ENCODE peak calls at places on chromosomes 13 and 19, in nine cellular contexts. One of them, this sample, is unnamed.

GRCh38 chr19:11507370-11508078 is 1.9 kb upstream of the ZNF653 start:
- DNase-seq in mesothelial cell of epicardium: no peak
- DNase-seq in astrocyte of the spinal cord: no peak
- DNase-seq in brain microvascular endothelial cell: no peak
- DNase-seq in endodermal cell: no peak
- DNase-seq in transverse colon: no peak
- DNase-seq in fibroblast of pulmonary artery: no peak
- DNase-seq in H9: no peak
- DNase-seq in fibroblast of the aortic adventitia: no peak
- DNase-seq in this sample: no peak

GRCh38 chr13:60655268-60655667 is 258.2 kb downstream of the TDRD3 start:
- DNase-seq in mesothelial cell of epicardium: no peak
- DNase-seq in brain microvascular endothelial cell: no peak
- DNase-seq in fibroblast of pulmonary artery: no peak
- DNase-seq in endodermal cell: no peak
- DNase-seq in fibroblast of the aortic adventitia: no peak
- DNase-seq in H9: no peak
- DNase-seq in astrocyte of the spinal cord: no peak
- DNase-seq in transverse colon: no peak
- DNase-seq in this sample: peak

GRCh38 chr19:3095375-3096191 is 1.4 kb downstream of the GNA11 start:
- DNase-seq in astrocyte of the spinal cord: no peak
- DNase-seq in brain microvascular endothelial cell: no peak
- DNase-seq in H9: peak
- DNase-seq in endodermal cell: peak
- DNase-seq in fibroblast of pulmonary artery: no peak
- DNase-seq in fibroblast of the aortic adventitia: no peak
- DNase-seq in mesothelial cell of epicardium: no peak
- DNase-seq in transverse colon: peak
- DNase-seq in this sample: no peak

GRCh38 chr13:51457086-51457485 is 4.2 kb upstream of the INTS6 start:
- DNase-seq in endodermal cell: no peak
- DNase-seq in astrocyte of the spinal cord: no peak
- DNase-seq in mesothelial cell of epicardium: no peak
- DNase-seq in transverse colon: no peak
- DNase-seq in fibroblast of the aortic adventitia: no peak
- DNase-seq in brain microvascular endothelial cell: no peak
- DNase-seq in H9: no peak
- DNase-seq in fibroblast of pulmonary artery: no peak
- DNase-seq in this sample: no peak

GRCh38 chr19:17149393-17150135 is 65.6 kb upstream of the USE1 start:
- DNase-seq in fibroblast of pulmonary artery: no peak
- DNase-seq in transverse colon: no peak
- DNase-seq in endodermal cell: no peak
- DNase-seq in H9: no peak
- DNase-seq in mesothelial cell of epicardium: no peak
- DNase-seq in brain microvascular endothelial cell: no peak
- DNase-seq in fibroblast of the aortic adventitia: no peak
- DNase-seq in astrocyte of the spinal cord: no peak
- DNase-seq in this sample: no peak

GRCh38 chr13:85896516-85897450 is 97.6 kb upstream of the SLITRK6 start:
- DNase-seq in endodermal cell: peak
- DNase-seq in fibroblast of the aortic adventitia: no peak
- DNase-seq in H9: peak
- DNase-seq in mesothelial cell of epicardium: no peak
- DNase-seq in astrocyte of the spinal cord: no peak
- DNase-seq in fibroblast of pulmonary artery: no peak
- DNase-seq in brain microvascular endothelial cell: no peak
- DNase-seq in transverse colon: no peak
- DNase-seq in this sample: no peak

GRCh38 chr13:112849500-112849899 is 119.5 kb upstream of the MCF2L start:
- DNase-seq in H9: no peak
- DNase-seq in mesothelial cell of epicardium: no peak
- DNase-seq in transverse colon: no peak
- DNase-seq in fibroblast of the aortic adventitia: no peak
- DNase-seq in astrocyte of the spinal cord: peak
- DNase-seq in fibroblast of pulmonary artery: no peak
- DNase-seq in brain microvascular endothelial cell: no peak
- DNase-seq in endodermal cell: no peak
- DNase-seq in this sample: no peak

GRCh38 chr19:13428352-13428751 is 77.9 kb downstream of the CACNA1A start:
- DNase-seq in mesothelial cell of epicardium: no peak
- DNase-seq in fibroblast of pulmonary artery: peak
- DNase-seq in endodermal cell: peak
- DNase-seq in H9: peak
- DNase-seq in transverse colon: no peak
- DNase-seq in fibroblast of the aortic adventitia: peak
- DNase-seq in brain microvascular endothelial cell: peak
- DNase-seq in astrocyte of the spinal cord: no peak
- DNase-seq in this sample: peak

GRCh38 chr19:13002389-13002898 is 7.2 kb downstream of the NFIX start:
- DNase-seq in fibroblast of the aortic adventitia: no peak
- DNase-seq in astrocyte of the spinal cord: no peak
- DNase-seq in endodermal cell: no peak
- DNase-seq in mesothelial cell of epicardium: no peak
- DNase-seq in fibroblast of pulmonary artery: no peak
- DNase-seq in transverse colon: no peak
- DNase-seq in H9: no peak
- DNase-seq in brain microvascular endothelial cell: no peak
- DNase-seq in this sample: no peak

DNA sequence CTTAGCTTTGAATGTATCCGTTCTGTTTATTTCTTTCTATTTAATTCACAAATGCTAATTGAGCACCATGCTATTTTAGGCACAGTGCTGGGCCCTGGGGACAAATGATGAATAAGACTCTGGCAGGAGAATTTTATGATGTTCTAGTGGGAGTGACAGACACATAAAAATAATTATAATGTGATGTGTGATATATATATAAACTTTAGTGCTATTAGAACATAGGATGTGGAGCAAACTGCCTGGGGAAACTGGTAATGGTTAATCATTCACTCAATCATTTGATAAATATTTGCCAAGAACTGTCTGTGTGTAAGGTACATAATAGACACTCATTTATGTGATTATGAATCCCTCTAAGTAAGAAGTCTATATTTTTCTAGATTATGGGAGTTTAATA is 50.7 kb upstream of the FRY start:
- DNase-seq in transverse colon: no peak
- DNase-seq in astrocyte of the spinal cord: no peak
- DNase-seq in brain microvascular endothelial cell: no peak
- DNase-seq in fibroblast of pulmonary artery: no peak
- DNase-seq in H9: no peak
- DNase-seq in endodermal cell: no peak
- DNase-seq in fibroblast of the aortic adventitia: no peak
- DNase-seq in mesothelial cell of epicardium: no peak
- DNase-seq in this sample: no peak
- TF ChIP-seq CTCF in transverse colon: no peak
- TF ChIP-seq CTCF in astrocyte of the spinal cord: no peak
- TF ChIP-seq CTCF in brain microvascular endothelial cell: no peak
- TF ChIP-seq CTCF in fibroblast of pulmonary artery: no peak
- TF ChIP-seq CTCF in H9: no peak
- TF ChIP-seq CTCF in endodermal cell: no peak
- TF ChIP-seq CTCF in fibroblast of the aortic adventitia: no peak
- TF ChIP-seq CTCF in mesothelial cell of epicardium: no peak
- TF ChIP-seq CTCF in this sample: no peak

GRCh38 chr13:110913911-110914292 is 967 bp downstream of the ANKRD10 start:
- DNase-seq in fibroblast of the aortic adventitia: no peak
- DNase-seq in H9: no peak
- DNase-seq in brain microvascular endothelial cell: no peak
- DNase-seq in astrocyte of the spinal cord: no peak
- DNase-seq in mesothelial cell of epicardium: no peak
- DNase-seq in fibroblast of pulmonary artery: no peak
- DNase-seq in endodermal cell: no peak
- DNase-seq in transverse colon: no peak
- DNase-seq in this sample: no peak

GRCh38 chr13:110915874-110916670 is 1.2 kb upstream of the ANKRD10 start:
- DNase-seq in transverse colon: no peak
- DNase-seq in mesothelial cell of epicardium: no peak
- DNase-seq in endodermal cell: no peak
- DNase-seq in H9: no peak
- DNase-seq in fibroblast of the aortic adventitia: peak
- DNase-seq in astrocyte of the spinal cord: peak
- DNase-seq in fibroblast of pulmonary artery: peak
- DNase-seq in brain microvascular endothelial cell: no peak
- DNase-seq in this sample: peak

GRCh38 chr13:110914293-110915056 is 394 bp downstream of the ANKRD10 start:
- DNase-seq in transverse colon: peak
- DNase-seq in fibroblast of pulmonary artery: peak
- DNase-seq in astrocyte of the spinal cord: peak
- DNase-seq in H9: peak
- DNase-seq in mesothelial cell of epicardium: peak
- DNase-seq in fibroblast of the aortic adventitia: peak
- DNase-seq in brain microvascular endothelial cell: peak
- DNase-seq in endodermal cell: peak
- DNase-seq in this sample: peak

GRCh38 chr13:110916671-110917142 is 1.8 kb upstream of the ANKRD10 start:
- DNase-seq in brain microvascular endothelial cell: peak
- DNase-seq in fibroblast of the aortic adventitia: peak
- DNase-seq in astrocyte of the spinal cord: peak
- DNase-seq in H9: no peak
- DNase-seq in endodermal cell: no peak
- DNase-seq in transverse colon: no peak
- DNase-seq in fibroblast of pulmonary artery: peak
- DNase-seq in mesothelial cell of epicardium: no peak
- DNase-seq in this sample: peak

DNA sequence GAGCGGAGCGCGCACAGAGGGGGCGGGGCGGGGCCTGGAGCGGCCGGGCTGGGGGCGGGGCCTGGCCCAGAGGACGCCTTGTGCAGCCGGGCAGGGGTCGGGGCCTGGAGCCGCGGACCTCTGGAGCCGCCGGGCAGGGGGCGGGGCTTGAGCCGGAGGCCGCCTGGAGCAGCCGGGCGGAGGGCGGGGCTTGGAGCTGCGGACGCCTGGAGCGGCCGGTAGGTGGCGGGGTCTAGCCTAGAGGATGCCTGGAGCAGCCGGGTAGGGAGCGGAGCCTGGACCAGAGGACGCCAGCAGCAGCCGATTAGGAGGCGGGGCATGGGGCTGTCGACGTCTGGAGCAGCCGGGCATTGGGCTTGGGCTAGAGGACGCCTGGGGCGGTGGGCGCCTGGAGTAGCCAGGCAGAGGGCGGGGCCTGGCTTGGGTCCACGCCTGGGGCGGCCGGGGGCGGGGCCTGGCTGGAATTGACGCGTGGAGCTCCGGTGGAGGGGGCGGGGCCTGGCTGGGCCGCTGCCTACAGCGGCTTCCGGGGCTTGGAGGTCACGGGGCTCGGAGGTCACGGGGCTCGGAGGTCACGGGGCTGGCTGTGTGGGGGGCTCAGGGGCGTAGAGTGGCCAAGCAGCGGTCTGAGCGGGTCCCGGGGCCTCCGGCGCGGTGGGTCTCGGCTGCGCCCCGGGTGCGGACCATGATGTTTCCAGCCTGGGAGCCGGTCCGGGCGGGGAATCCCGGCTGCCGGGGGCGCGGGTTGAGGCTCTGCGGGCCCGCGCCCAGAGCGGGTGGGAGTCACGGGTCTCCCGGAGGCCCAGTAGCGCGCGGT is at the start of gene ANKRD10:
- DNase-seq in transverse colon: peak
- DNase-seq in astrocyte of the spinal cord: peak
- DNase-seq in H9: peak
- DNase-seq in fibroblast of pulmonary artery: peak
- DNase-seq in fibroblast of the aortic adventitia: peak
- DNase-seq in endodermal cell: peak
- DNase-seq in mesothelial cell of epicardium: peak
- DNase-seq in brain microvascular endothelial cell: peak
- DNase-seq in this sample: peak
- TF ChIP-seq CTCF in transverse colon: peak
- TF ChIP-seq CTCF in astrocyte of the spinal cord: peak
- TF ChIP-seq CTCF in H9: peak
- TF ChIP-seq CTCF in fibroblast of pulmonary artery: peak
- TF ChIP-seq CTCF in fibroblast of the aortic adventitia: peak
- TF ChIP-seq CTCF in endodermal cell: peak
- TF ChIP-seq CTCF in mesothelial cell of epicardium: peak
- TF ChIP-seq CTCF in brain microvascular endothelial cell: peak
- TF ChIP-seq CTCF in this sample: peak

GRCh38 chr13:46010148-46010547 is 42.4 kb downstream of the ZC3H13 start:
- DNase-seq in fibroblast of pulmonary artery: peak
- DNase-seq in endodermal cell: peak
- DNase-seq in brain microvascular endothelial cell: no peak
- DNase-seq in fibroblast of the aortic adventitia: peak
- DNase-seq in mesothelial cell of epicardium: no peak
- DNase-seq in astrocyte of the spinal cord: peak
- DNase-seq in H9: no peak
- DNase-seq in transverse colon: no peak
- DNase-seq in this sample: no peak
- TF ChIP-seq CTCF in fibroblast of pulmonary artery: peak
- TF ChIP-seq CTCF in endodermal cell: peak
- TF ChIP-seq CTCF in brain microvascular endothelial cell: peak
- TF ChIP-seq CTCF in fibroblast of the aortic adventitia: peak
- TF ChIP-seq CTCF in mesothelial cell of epicardium: no peak
- TF ChIP-seq CTCF in astrocyte of the spinal cord: peak
- TF ChIP-seq CTCF in H9: peak
- TF ChIP-seq CTCF in transverse colon: no peak
- TF ChIP-seq CTCF in this sample: peak

GRCh38 chr13:26500618-26501320 is 56.7 kb upstream of the WASF3 start:
- DNase-seq in brain microvascular endothelial cell: no peak
- DNase-seq in fibroblast of pulmonary artery: no peak
- DNase-seq in endodermal cell: no peak
- DNase-seq in H9: no peak
- DNase-seq in fibroblast of the aortic adventitia: no peak
- DNase-seq in transverse colon: no peak
- DNase-seq in astrocyte of the spinal cord: no peak
- DNase-seq in mesothelial cell of epicardium: no peak
- DNase-seq in this sample: no peak

GRCh38 chr13:26497991-26498423 is 59.5 kb upstream of the WASF3 start:
- DNase-seq in fibroblast of the aortic adventitia: peak
- DNase-seq in H9: no peak
- DNase-seq in mesothelial cell of epicardium: no peak
- DNase-seq in endodermal cell: no peak
- DNase-seq in astrocyte of the spinal cord: peak
- DNase-seq in fibroblast of pulmonary artery: peak
- DNase-seq in brain microvascular endothelial cell: peak
- DNase-seq in transverse colon: no peak
- DNase-seq in this sample: peak

GRCh38 chr13:26498524-26499208 is 58.8 kb upstream of the WASF3 start:
- DNase-seq in fibroblast of the aortic adventitia: peak
- DNase-seq in brain microvascular endothelial cell: peak
- DNase-seq in endodermal cell: no peak
- DNase-seq in fibroblast of pulmonary artery: peak
- DNase-seq in mesothelial cell of epicardium: no peak
- DNase-seq in transverse colon: no peak
- DNase-seq in H9: no peak
- DNase-seq in astrocyte of the spinal cord: peak
- DNase-seq in this sample: peak

GRCh38 chr13:26495749-26496148 is 61.7 kb upstream of the WASF3 start:
- DNase-seq in fibroblast of the aortic adventitia: no peak
- DNase-seq in astrocyte of the spinal cord: no peak
- DNase-seq in transverse colon: no peak
- DNase-seq in fibroblast of pulmonary artery: no peak
- DNase-seq in brain microvascular endothelial cell: no peak
- DNase-seq in mesothelial cell of epicardium: no peak
- DNase-seq in endodermal cell: no peak
- DNase-seq in H9: no peak
- DNase-seq in this sample: no peak

DNA sequence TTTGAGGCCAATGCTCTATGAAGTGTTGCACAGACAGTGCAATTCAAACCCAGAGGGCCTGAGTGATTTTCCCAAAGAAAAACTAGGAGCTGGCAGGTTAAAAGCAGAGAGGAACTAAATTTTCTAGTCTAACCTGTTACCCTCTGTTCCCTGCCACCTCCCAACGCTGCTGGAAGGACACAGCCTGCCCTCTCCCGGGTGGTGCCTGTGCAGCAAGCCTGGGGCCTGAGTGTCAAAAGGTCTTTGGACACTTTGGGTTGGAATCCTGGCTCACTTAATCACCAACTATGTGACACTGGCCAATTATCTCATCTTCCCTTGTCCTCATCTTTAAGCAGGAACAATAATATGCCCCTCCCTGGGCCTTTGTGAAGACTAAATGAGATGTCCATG is 58.3 kb upstream of the WASF3 start:
- DNase-seq in endodermal cell: no peak
- DNase-seq in astrocyte of the spinal cord: no peak
- DNase-seq in transverse colon: no peak
- DNase-seq in brain microvascular endothelial cell: no peak
- DNase-seq in fibroblast of pulmonary artery: no peak
- DNase-seq in mesothelial cell of epicardium: no peak
- DNase-seq in H9: no peak
- DNase-seq in fibroblast of the aortic adventitia: no peak
- DNase-seq in this sample: no peak
- TF ChIP-seq CTCF in endodermal cell: no peak
- TF ChIP-seq CTCF in astrocyte of the spinal cord: no peak
- TF ChIP-seq CTCF in transverse colon: no peak
- TF ChIP-seq CTCF in brain microvascular endothelial cell: peak
- TF ChIP-seq CTCF in fibroblast of pulmonary artery: no peak
- TF ChIP-seq CTCF in mesothelial cell of epicardium: no peak
- TF ChIP-seq CTCF in H9: no peak
- TF ChIP-seq CTCF in fibroblast of the aortic adventitia: no peak
- TF ChIP-seq CTCF in this sample: no peak

This sample was measured in HFFc6.